ENCODE peak calls at places on chromosomes 1 and 21, in five cellular contexts. O is H9; P is T-helper 2 cell; Z is stimulated activated CD4-positive, alpha-beta T cell treated with anti-CD3 and anti-CD28 coated beads, TNF-alpha, amount 100 ng/mL, for 4 hours; A is caudate nucleus. V is an unnamed sample.

GRCh38 chr21:40901690-40902089 is 54.7 kb upstream of the DSCAM start:
- DNase-seq in O (no peak), P (no peak), Z (no peak), A (no peak), V (no peak)

GRCh38 chr1:31523012-31523411 is 53.3 kb upstream of the TINAGL1 start:
- DNase-seq in O (no peak), P (no peak), Z (no peak), A (no peak), V (no peak)

GRCh38 chr1:20399606-20400180 is 86.3 kb downstream of the CAMK2N1 start:
- DNase-seq in O (no peak), P (no peak), Z (no peak), A (no peak), V (no peak)

GRCh38 chr1:104182251-104182650 is 432.6 kb downstream of the AMY1C start:
- DNase-seq in O (no peak), P (no peak), Z (no peak), A (no peak), V (no peak)

GRCh38 chr21:46144464-46145070 is 10.8 kb downstream of the FTCD start:
- DNase-seq in O (no peak), P (no peak), Z (no peak), A (no peak), V (peak; percentile 39)

GRCh38 chr21:36080386-36080785 is 10.6 kb downstream of the CBR1 start:
- DNase-seq in O (no peak), P (no peak), Z (no peak), A (no peak), V (no peak)

GRCh38 chr1:12344611-12345299 is 114.9 kb downstream of the VPS13D start:
- DNase-seq in O (no peak), P (no peak), Z (no peak), A (no peak), V (no peak)

GRCh38 chr1:63635681-63636080 is 42.5 kb downstream of the PGM1 start:
- DNase-seq in O (no peak), P (no peak), Z (no peak), A (no peak), V (no peak)

GRCh38 chr1:89604414-89604735 is 28.5 kb upstream of the LRRC8C start:
- DNase-seq in O (no peak), P (no peak), Z (no peak), A (no peak), V (no peak)

GRCh38 chr1:97210302-97210701 is 488.7 kb downstream of the PTBP2 start:
- DNase-seq in O (no peak), P (no peak), Z (no peak), A (no peak), V (no peak)

GRCh38 chr1:147771216-147772125 is 11.1 kb upstream of the GJA5 start:
- DNase-seq in O (no peak), P (no peak), Z (no peak), A (no peak), V (peak; percentile 32)

GRCh38 chr1:161921990-161922389 is 101.7 kb downstream of the OLFML2B start:
- DNase-seq in O (no peak), P (no peak), Z (no peak), A (no peak), V (no peak)

GRCh38 chr21:32336711-32337110 is 38.1 kb downstream of the MRAP start:
- DNase-seq in O (no peak), P (no peak), Z (no peak), A (no peak), V (no peak)

GRCh38 chr1:55474168-55474786 is 259.1 kb upstream of the USP24 start:
- DNase-seq in O (no peak), P (no peak), Z (no peak), A (no peak), V (no peak)

GRCh38 chr1:32448773-32449456 is 16.0 kb upstream of the ZBTB8B start:
- DNase-seq in O (peak; percentile 67), P (no peak), Z (no peak), A (no peak), V (no peak)

GRCh38 chr1:54857066-54857660 is 29.8 kb downstream of the DHCR24 start:
- DNase-seq in O (no peak), P (no peak), Z (no peak), A (no peak), V (no peak)

GRCh38 chr1:223203011-223203410 is 60.0 kb upstream of the TLR5 start:
- DNase-seq in O (no peak), P (no peak), Z (no peak), A (no peak), V (no peak)

GRCh38 chr1:6601865-6602668 is 602 bp downstream of the KLHL21 start:
- DNase-seq in O (no peak), P (no peak), Z (peak; percentile 21), A (no peak), V (peak; percentile 87)

GRCh38 chr1:90761781-90762589 is 44.9 kb upstream of the BARHL2 start:
- DNase-seq in O (peak; percentile 39), P (no peak), Z (no peak), A (no peak), V (no peak)